ENCODE peak calls at places on chromosomes 16 and 17, in five cellular contexts. X is Calu3, P is mucosa of descending colon, B is PC-9, F is nephron progenitor cell. J is an unnamed sample.

GRCh38 chr16:82016268-82016667 is 5.0 kb upstream of the SDR42E1 start:
- DNase-seq in B (no peak), P (no peak), X (peak; percentile 71), F (no peak), J (no peak)

GRCh38 chr17:8941520-8941919 is 24.0 kb downstream of the PIK3R5 start:
- DNase-seq in F (no peak), P (peak; percentile 50), X (no peak), B (no peak), J (peak; percentile 89)

GRCh38 chr16:80346160-80346632 is 194.6 kb upstream of the DYNLRB2 start:
- DNase-seq in X (no peak), P (no peak), F (no peak), B (no peak), J (no peak)

GRCh38 chr17:48522990-48523389 is 7.8 kb downstream of the HOXB1 start:
- DNase-seq in B (no peak), X (no peak), P (no peak), F (no peak), J (no peak)

GRCh38 chr16:69513180-69513966 is 52.4 kb upstream of the NFAT5 start:
- DNase-seq in F (no peak), P (no peak), X (no peak), B (peak; percentile 99), J (no peak)

GRCh38 chr17:2416010-2416734 is 15.3 kb upstream of the MNT start:
- DNase-seq in B (peak; percentile 69), X (peak; percentile 83), P (peak; percentile 94), F (peak; percentile 94), J (peak; percentile 91)

GRCh38 chr17:77185137-77185536 is 44.4 kb downstream of the SEC14L1 start:
- DNase-seq in B (no peak), F (no peak), X (no peak), P (no peak), J (no peak)

GRCh38 chr17:80938556-80938955 is 53.1 kb upstream of the CHMP6 start:
- DNase-seq in F (no peak), B (no peak), P (no peak), X (no peak), J (peak; percentile 76)

GRCh38 chr16:1492923-1493745 is at the start of gene TELO2:
- DNase-seq in P (peak; percentile 92), F (peak; percentile 92), X (peak; percentile 89), B (peak; percentile 55), J (peak; percentile 85)

GRCh38 chr17:73158133-73158532 is 6.7 kb upstream of the SSTR2 start:
- DNase-seq in F (no peak), X (no peak), B (no peak), P (no peak), J (no peak)

GRCh38 chr17:80559688-80560290 is 15.2 kb downstream of the RPTOR start:
- DNase-seq in X (no peak), B (no peak), F (no peak), P (no peak), J (no peak)

GRCh38 chr17:633641-634091 is 81.0 kb downstream of the VPS53 start:
- DNase-seq in F (no peak), B (no peak), P (no peak), X (no peak), J (no peak)

GRCh38 chr17:2883544-2884203 is 87.4 kb downstream of the RAP1GAP2 start:
- DNase-seq in B (peak; percentile 42), F (no peak), P (no peak), X (no peak), J (no peak)

GRCh38 chr17:73430848-73431247 is 119.0 kb upstream of the CDC42EP4 start:
- DNase-seq in X (no peak), F (no peak), P (no peak), B (no peak), J (peak; percentile 49)

GRCh38 chr17:19013226-19013625 is 8.7 kb upstream of the FAM83G start:
- DNase-seq in B (no peak), X (no peak), P (peak; percentile 31), F (no peak), J (no peak)

GRCh38 chr16:88936008-88936912 is 40.7 kb downstream of the CBFA2T3 start:
- DNase-seq in F (no peak), P (peak; percentile 80), B (peak; percentile 58), X (peak; percentile 70), J (peak; percentile 49)

GRCh38 chr16:69691980-69692911 is 34.1 kb downstream of the NQO1 start:
- DNase-seq in B (no peak), F (no peak), P (no peak), X (no peak), J (peak; percentile 12)

GRCh38 chr16:396605-397004 is 394 bp upstream of the NME4 start:
- DNase-seq in X (no peak), F (peak; percentile 60), B (no peak), P (peak; percentile 58), J (no peak)

GRCh38 chr17:48051706-48052486 is 3.7 kb downstream of the NFE2L1 start:
- DNase-seq in X (no peak), P (no peak), B (peak; percentile 31), F (no peak), J (no peak)

GRCh38 chr17:81386646-81387234 is 8.5 kb upstream of the BAHCC1 start:
- DNase-seq in P (peak; percentile 70), B (no peak), X (no peak), F (peak; percentile 79), J (peak; percentile 43)

GRCh38 chr17:32116937-32117336 is 25.4 kb upstream of the RHOT1 start:
- DNase-seq in X (no peak), B (no peak), F (no peak), P (no peak), J (no peak)

GRCh38 chr17:39739020-39739884 is 1.5 kb downstream of the GRB7 start:
- DNase-seq in F (peak; percentile 56), X (peak; percentile 100), B (peak; percentile 84), P (peak; percentile 90), J (no peak)

GRCh38 chr17:2926019-2926650 is 129.9 kb downstream of the RAP1GAP2 start:
- DNase-seq in B (peak; percentile 47), X (no peak), F (no peak), P (no peak), J (no peak)

GRCh38 chr17:1244606-1245012 is 25.6 kb upstream of the BHLHA9 start:
- DNase-seq in X (no peak), B (no peak), F (no peak), P (no peak), J (no peak)

GRCh38 chr17:9467518-9467917 is 108.1 kb downstream of the STX8 start:
- DNase-seq in X (no peak), P (no peak), F (no peak), B (no peak), J (no peak)

GRCh38 chr17:3897731-3898130 is 4.9 kb upstream of the CAMKK1 start:
- DNase-seq in B (no peak), X (no peak), F (no peak), P (no peak), J (no peak)

GRCh38 chr17:40326014-40326831 is 17.2 kb downstream of the RARA start:
- DNase-seq in X (no peak), P (peak; percentile 46), F (no peak), B (peak; percentile 29), J (peak; percentile 81)

GRCh38 chr16:57486858-57487834 is 853 bp upstream of the DOK4 start:
- DNase-seq in B (no peak), X (no peak), F (no peak), P (no peak), J (no peak)

GRCh38 chr16:16141141-16141540 is 82.2 kb downstream of the ABCC6 start:
- DNase-seq in B (no peak), F (no peak), X (no peak), P (no peak), J (no peak)

GRCh38 chr17:39667262-39668140 is 752 bp upstream of the PNMT start:
- DNase-seq in B (no peak), F (peak; percentile 44), P (no peak), X (peak; percentile 96), J (peak; percentile 27)

GRCh38 chr16:56107944-56108583 is 83.2 kb upstream of the GNAO1 start:
- DNase-seq in F (no peak), B (no peak), P (no peak), X (no peak), J (no peak)

GRCh38 chr17:53313746-53314145 is 509.0 kb upstream of the KIF2B start:
- DNase-seq in B (no peak), F (no peak), X (no peak), P (no peak), J (no peak)

GRCh38 chr17:76511562-76512365 is 10.5 kb upstream of the RHBDF2 start:
- DNase-seq in P (no peak), X (no peak), F (no peak), B (no peak), J (no peak)

GRCh38 chr16:29852654-29853053 is 10.4 kb downstream of the CDIPT start:
- DNase-seq in X (no peak), B (no peak), F (no peak), P (no peak), J (no peak)

GRCh38 chr17:37361543-37361942 is 14.2 kb upstream of the C17orf78 start:
- DNase-seq in P (no peak), X (no peak), B (no peak), F (no peak), J (no peak)

GRCh38 chr17:37358098-37358829 is 17.5 kb upstream of the C17orf78 start:
- DNase-seq in X (peak; percentile 86), F (peak; percentile 79), B (peak; percentile 67), P (peak; percentile 73), J (peak; percentile 71)

GRCh38 chr17:37359682-37360188 is 16.1 kb upstream of the C17orf78 start:
- DNase-seq in X (no peak), F (no peak), B (no peak), P (no peak), J (no peak)

GRCh38 chr17:37360632-37361031 is 15.2 kb upstream of the C17orf78 start:
- DNase-seq in P (no peak), X (peak; percentile 37), B (peak; percentile 85), F (no peak), J (no peak)

GRCh38 chr17:37358830-37359681 is 16.7 kb upstream of the C17orf78 start:
- DNase-seq in F (peak; percentile 98), B (peak; percentile 88), X (peak; percentile 100), P (peak; percentile 97), J (peak; percentile 97)
- TF ChIP-seq CTCF in F (no peak), B (no peak), X (peak; percentile 97), P (peak; percentile 42), J (peak; percentile 41)

GRCh38 chr17:30906101-30906911 is at the start of gene TEFM:
- DNase-seq in B (peak; percentile 82), F (peak; percentile 89), P (peak; percentile 96), X (peak; percentile 93), J (peak; percentile 91)
- TF ChIP-seq CTCF in B (no peak), F (no peak), P (no peak), X (no peak), J (no peak)

DNA sequence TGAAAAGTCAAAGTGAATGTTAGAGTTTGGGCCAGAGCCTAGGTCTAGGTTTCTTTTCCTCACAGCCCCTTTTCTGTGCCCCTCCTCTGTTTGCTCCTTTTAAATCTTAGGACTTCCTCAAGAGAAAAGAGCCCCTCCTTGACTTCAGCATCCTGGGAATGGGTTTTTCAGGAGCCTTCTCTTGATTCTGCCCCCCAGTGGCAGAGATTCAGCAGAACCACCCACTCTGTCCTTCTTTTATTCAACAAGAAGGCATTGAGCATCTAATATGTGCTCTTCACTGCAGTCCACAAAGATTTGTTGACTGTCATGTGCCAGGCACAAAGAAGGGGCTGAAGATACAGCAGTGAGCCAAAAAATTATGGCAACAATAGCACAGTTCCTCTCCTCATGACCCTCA is 270.8 kb upstream of the CDH5 start:
- DNase-seq in F (no peak), B (no peak), P (no peak), X (no peak), J (no peak)
- TF ChIP-seq CTCF in F (no peak), B (no peak), P (no peak), X (no peak), J (no peak)

GRCh38 chr17:63918305-63918704 is 334 bp downstream of the GH1 start:
- DNase-seq in B (no peak), F (no peak), P (no peak), X (no peak), J (no peak)
- TF ChIP-seq CTCF in B (no peak), F (no peak), P (no peak), X (no peak), J (no peak)

GRCh38 chr16:20300312-20301097 is 26.8 kb downstream of the GP2 start:
- DNase-seq in P (peak; percentile 52), F (peak; percentile 60), X (peak; percentile 63), B (no peak), J (peak; percentile 60)
- TF ChIP-seq CTCF in P (peak; percentile 45), F (peak; percentile 82), X (peak; percentile 91), B (peak; percentile 75), J (peak; percentile 72)